ENCODE peak calls at places on chromosomes 16 and 17, in nine cellular contexts. S, J, K, Q, F, L, D, E and V are unnamed samples.

GRCh38 chr17:7403043-7403901 is 625 bp downstream of the TMEM256 start:
- DNase-seq in S (no peak), J (peak), K (no peak), Q (peak), F (peak), L (no peak), D (peak), E (no peak), V (peak)

GRCh38 chr17:82217530-82218204 is 5.0 kb upstream of the CCDC57 start:
- DNase-seq in S (peak), J (peak), K (peak), Q (no peak), F (peak), L (no peak), D (peak), E (peak), V (peak)

GRCh38 chr17:4837471-4838305 is 4.5 kb downstream of the MINK1 start:
- DNase-seq in S (no peak), J (no peak), K (peak), Q (no peak), F (no peak), L (no peak), D (no peak), E (no peak), V (no peak)

GRCh38 chr16:58032710-58033293 is 7.2 kb downstream of the MMP15 start:
- DNase-seq in S (no peak), J (peak), K (no peak), Q (no peak), F (peak), L (no peak), D (no peak), E (no peak), V (peak)

GRCh38 chr16:86961133-86961720 is 356.0 kb downstream of the C16orf95 start:
- DNase-seq in S (peak), J (no peak), K (peak), Q (no peak), F (peak), L (no peak), D (no peak), E (peak), V (no peak)

GRCh38 chr17:29379084-29379811 is 10.9 kb upstream of the TAOK1 start:
- DNase-seq in S (peak), J (no peak), K (no peak), Q (peak), F (no peak), L (no peak), D (no peak), E (peak), V (no peak)

GRCh38 chr17:58587713-58588117 is 73.3 kb upstream of the MTMR4 start:
- DNase-seq in S (peak), J (peak), K (peak), Q (peak), F (peak), L (peak), D (peak), E (peak), V (peak)

GRCh38 chr17:16171613-16172012 is 43.7 kb downstream of the NCOR1 start:
- DNase-seq in S (no peak), J (no peak), K (no peak), Q (no peak), F (no peak), L (no peak), D (peak), E (no peak), V (no peak)

GRCh38 chr16:75921281-75921680 is 195.0 kb upstream of the CPHXL start:
- DNase-seq in S (no peak), J (no peak), K (no peak), Q (no peak), F (peak), L (no peak), D (no peak), E (no peak), V (peak)

GRCh38 chr17:39701784-39702422 is 2.0 kb downstream of the ERBB2 start:
- DNase-seq in S (no peak), J (no peak), K (no peak), Q (peak), F (no peak), L (no peak), D (no peak), E (no peak), V (no peak)

GRCh38 chr16:7835032-7835431 is 502.4 kb downstream of the RBFOX1 start:
- DNase-seq in S (no peak), J (no peak), K (no peak), Q (peak), F (peak), L (no peak), D (no peak), E (no peak), V (no peak)

GRCh38 chr17:5881849-5882248 is 188.3 kb upstream of the WSCD1 start:
- DNase-seq in S (no peak), J (no peak), K (no peak), Q (no peak), F (no peak), L (no peak), D (no peak), E (no peak), V (no peak)

GRCh38 chr17:61444831-61445230 is 7.4 kb upstream of the TBX4 start:
- DNase-seq in S (no peak), J (no peak), K (no peak), Q (no peak), F (no peak), L (no peak), D (peak), E (no peak), V (no peak)

GRCh38 chr16:58459344-58460218 is 40.4 kb upstream of the NDRG4 start:
- DNase-seq in S (peak), J (no peak), K (peak), Q (no peak), F (no peak), L (no peak), D (peak), E (no peak), V (no peak)

GRCh38 chr17:77373298-77374169 is 232.8 kb downstream of the SEC14L1 start:
- DNase-seq in S (peak), J (peak), K (peak), Q (peak), F (no peak), L (no peak), D (no peak), E (no peak), V (peak)

GRCh38 chr17:64599187-64599676 is 62.9 kb downstream of the SMURF2 start:
- DNase-seq in S (no peak), J (no peak), K (no peak), Q (peak), F (no peak), L (no peak), D (no peak), E (no peak), V (no peak)

GRCh38 chr16:27646811-27647210 is 96.9 kb downstream of the KATNIP start:
- DNase-seq in S (no peak), J (no peak), K (peak), Q (no peak), F (no peak), L (no peak), D (no peak), E (no peak), V (no peak)

GRCh38 chr16:27649021-27649420 is 99.1 kb downstream of the KATNIP start:
- DNase-seq in S (no peak), J (no peak), K (no peak), Q (no peak), F (no peak), L (no peak), D (no peak), E (no peak), V (no peak)

GRCh38 chr16:27650073-27650701 is 100.2 kb downstream of the KATNIP start:
- DNase-seq in S (no peak), J (no peak), K (peak), Q (no peak), F (no peak), L (no peak), D (no peak), E (no peak), V (no peak)

GRCh38 chr16:27651299-27651698 is 101.4 kb downstream of the KATNIP start:
- DNase-seq in S (no peak), J (no peak), K (no peak), Q (no peak), F (no peak), L (no peak), D (no peak), E (no peak), V (no peak)
- H3K4me3 ChIP-seq in S (no peak), J (no peak), K (no peak), Q (no peak), F (no peak), L (no peak), D (no peak), E (no peak), V (no peak)

GRCh38 chr17:50425001-50425681 is 877 bp upstream of the ACSF2 start:
- DNase-seq in S (no peak), J (no peak), K (no peak), Q (no peak), F (no peak), L (no peak), D (no peak), E (no peak), V (no peak)
- H3K4me3 ChIP-seq in S (peak), J (peak), K (peak), Q (peak), F (peak), L (peak), D (peak), E (peak), V (peak)

GRCh38 chr16:17407321-17407720 is 63.4 kb downstream of the XYLT1 start:
- DNase-seq in S (no peak), J (no peak), K (no peak), Q (no peak), F (no peak), L (no peak), D (no peak), E (no peak), V (no peak)

GRCh38 chr16:17403156-17403809 is 67.5 kb downstream of the XYLT1 start:
- DNase-seq in S (no peak), J (no peak), K (no peak), Q (no peak), F (no peak), L (no peak), D (no peak), E (no peak), V (no peak)

GRCh38 chr16:17408296-17408695 is 62.5 kb downstream of the XYLT1 start:
- DNase-seq in S (no peak), J (no peak), K (no peak), Q (no peak), F (no peak), L (no peak), D (no peak), E (peak), V (no peak)

GRCh38 chr16:17403859-17404545 is 66.8 kb downstream of the XYLT1 start:
- DNase-seq in S (no peak), J (no peak), K (no peak), Q (no peak), F (no peak), L (no peak), D (no peak), E (no peak), V (no peak)

GRCh38 chr16:17404903-17405691 is 65.7 kb downstream of the XYLT1 start:
- DNase-seq in S (peak), J (peak), K (peak), Q (no peak), F (no peak), L (no peak), D (no peak), E (peak), V (no peak)
- H3K4me3 ChIP-seq in S (peak), J (no peak), K (peak), Q (no peak), F (no peak), L (no peak), D (no peak), E (peak), V (no peak)

DNA sequence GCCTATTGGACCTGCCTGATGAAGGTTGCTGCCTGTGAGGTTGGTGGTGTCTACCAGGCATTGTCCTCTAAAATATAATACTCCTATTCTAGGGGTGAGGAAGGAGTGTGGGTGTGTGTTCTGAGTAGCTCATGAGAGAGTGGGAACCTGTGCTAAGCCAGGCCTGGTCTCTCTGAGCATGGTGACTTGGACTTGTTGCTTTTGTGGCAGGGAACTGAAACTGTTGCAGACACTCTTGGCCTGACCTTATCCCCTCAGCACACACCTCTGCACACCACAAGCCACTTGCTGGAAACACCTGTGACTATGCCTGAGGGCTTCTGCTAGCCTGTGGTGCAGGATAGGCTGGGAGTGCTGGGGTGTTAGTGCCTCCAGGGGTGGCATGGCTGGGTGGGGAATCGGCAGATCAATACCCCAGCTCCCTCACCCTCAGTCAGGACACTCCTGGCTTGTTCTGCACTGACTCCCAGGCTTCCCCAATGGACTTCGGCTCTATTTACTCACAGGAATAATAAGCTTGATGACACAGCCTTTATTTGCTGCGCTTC is 29.9 kb downstream of the PLCG2 start:
- DNase-seq in S (no peak), J (no peak), K (no peak), Q (no peak), F (no peak), L (peak), D (no peak), E (no peak), V (no peak)
- H3K4me3 ChIP-seq in S (no peak), J (no peak), K (no peak), Q (no peak), F (no peak), L (peak), D (no peak), E (no peak), V (no peak)

DNA sequence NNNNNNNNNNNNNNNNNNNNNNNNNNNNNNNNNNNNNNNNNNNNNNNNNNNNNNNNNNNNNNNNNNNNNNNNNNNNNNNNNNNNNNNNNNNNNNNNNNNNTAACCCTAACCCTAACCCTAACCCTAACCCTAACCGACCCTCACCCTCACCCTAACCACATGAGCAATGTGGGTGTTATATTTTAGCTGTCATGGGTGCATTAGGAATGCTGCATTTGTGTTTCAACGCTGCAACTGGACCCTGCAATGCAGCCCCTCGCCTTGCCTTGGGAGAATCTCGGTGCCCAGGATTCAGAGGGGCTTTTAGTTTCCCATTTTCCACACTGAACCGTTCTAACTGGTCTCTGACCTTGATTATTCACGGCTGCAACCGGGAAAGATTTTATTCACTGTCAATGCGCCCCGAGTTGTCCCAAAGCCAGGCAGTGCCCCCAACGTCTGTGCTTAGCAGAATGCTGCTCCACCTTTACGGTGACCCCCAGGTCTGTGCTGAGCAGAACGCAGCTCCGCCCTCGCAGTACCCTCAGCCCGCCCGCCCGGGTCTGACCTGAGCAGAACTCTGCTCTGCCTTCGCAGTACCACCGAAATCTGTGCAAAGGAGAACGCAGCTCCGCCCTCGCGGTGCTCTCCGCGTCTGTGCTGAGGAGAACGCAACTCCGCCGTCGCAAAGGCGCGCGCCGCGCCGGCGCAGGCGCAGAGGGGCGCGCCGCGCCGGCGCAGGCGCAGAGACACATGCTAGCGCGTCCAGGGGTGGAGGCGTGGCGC is 43.3 kb downstream of the POLR3K start:
- DNase-seq in S (no peak), J (no peak), K (no peak), Q (no peak), F (peak), L (no peak), D (peak), E (no peak), V (peak)
- H3K4me3 ChIP-seq in S (peak), J (no peak), K (peak), Q (no peak), F (peak), L (no peak), D (peak), E (peak), V (no peak)

GRCh38 chr17:46026045-46026814 is 27.2 kb downstream of the STH start:
- DNase-seq in S (no peak), J (no peak), K (no peak), Q (no peak), F (no peak), L (no peak), D (no peak), E (no peak), V (peak)
- H3K4me3 ChIP-seq in S (no peak), J (no peak), K (no peak), Q (no peak), F (no peak), L (no peak), D (no peak), E (no peak), V (no peak)